ENCODE peak calls at places on chromosomes 13 and 19, in four cellular contexts. S is IMR-90, B is K562, G is A549. N is an unnamed sample.

GRCh38 chr19:50514346-50515167 is 844 bp upstream of the ASPDH start:
- DNase-seq in S (no peak), B (no peak), G (no peak), N (no peak)

GRCh38 chr13:89514534-89515312 is 1832.8 kb upstream of the MIR17HG start:
- DNase-seq in S (peak), B (no peak), G (peak), N (peak)

GRCh38 chr13:85236431-85236830 is 562.8 kb downstream of the SLITRK6 start:
- DNase-seq in S (peak), B (no peak), G (no peak), N (no peak)

GRCh38 chr13:44433863-44434262 is 60.2 kb downstream of the SERP2 start:
- DNase-seq in S (no peak), B (no peak), G (no peak), N (no peak)

GRCh38 chr19:7067716-7068115 is 1.8 kb upstream of the ZNF557 start:
- DNase-seq in S (peak), B (no peak), G (no peak), N (no peak)

GRCh38 chr19:33503791-33504444 is 17.7 kb downstream of the PEPD start:
- DNase-seq in S (no peak), B (no peak), G (no peak), N (no peak)

GRCh38 chr13:99155821-99156220 is 44.8 kb upstream of the UBAC2 start:
- DNase-seq in S (no peak), B (no peak), G (no peak), N (no peak)

GRCh38 chr19:38893341-38893771 is 6.1 kb downstream of the SIRT2 start:
- DNase-seq in S (no peak), B (no peak), G (no peak), N (no peak)

GRCh38 chr13:29849071-29849541 is 1.3 kb downstream of the UBL3 start:
- DNase-seq in S (peak), B (no peak), G (no peak), N (peak)

GRCh38 chr13:89951341-89951740 is 1396.1 kb upstream of the MIR17HG start:
- DNase-seq in S (no peak), B (no peak), G (no peak), N (no peak)

GRCh38 chr13:71759506-71760225 is 107.3 kb downstream of the DACH1 start:
- DNase-seq in S (no peak), B (no peak), G (no peak), N (peak)

GRCh38 chr19:46015080-46015960 is 7.5 kb downstream of the PGLYRP1 start:
- DNase-seq in S (no peak), B (peak), G (peak), N (no peak)

GRCh38 chr19:12867120-12868099 is 13.8 kb downstream of the DNASE2 start:
- DNase-seq in S (peak), B (peak), G (no peak), N (no peak)

GRCh38 chr19:16527971-16528521 is 14.2 kb downstream of the CHERP start:
- DNase-seq in S (no peak), B (peak), G (no peak), N (no peak)

GRCh38 chr19:48006762-48007161 is 12.3 kb downstream of the ELSPBP1 start:
- DNase-seq in S (no peak), B (peak), G (peak), N (peak)

GRCh38 chr19:48123907-48124675 is 13.5 kb upstream of the PLA2G4C start:
- DNase-seq in S (peak), B (no peak), G (no peak), N (peak)

GRCh38 chr13:33006646-33007045 is 9.6 kb upstream of the KL start:
- DNase-seq in S (no peak), B (no peak), G (no peak), N (no peak)

GRCh38 chr13:44815507-44816074 is 173.7 kb downstream of the NUFIP1 start:
- DNase-seq in S (peak), B (no peak), G (peak), N (peak)

GRCh38 chr13:110307697-110308376 is 753 bp downstream of the COL4A2 start:
- DNase-seq in S (peak), B (no peak), G (no peak), N (no peak)

GRCh38 chr19:52492991-52493470 is 34.4 kb upstream of the ZNF808 start:
- DNase-seq in S (no peak), B (peak), G (no peak), N (no peak)

GRCh38 chr19:15740785-15741184 is 3.0 kb downstream of the OR10H3 start:
- DNase-seq in S (no peak), B (no peak), G (no peak), N (no peak)

GRCh38 chr13:38905861-38906260 is 84.8 kb downstream of the STOML3 start:
- DNase-seq in S (no peak), B (no peak), G (no peak), N (no peak)

GRCh38 chr13:26475176-26476110 is 82.0 kb upstream of the WASF3 start:
- DNase-seq in S (no peak), B (no peak), G (no peak), N (no peak)

GRCh38 chr19:7520131-7521051 is 2.0 kb upstream of the MCOLN1 start:
- DNase-seq in S (no peak), B (no peak), G (no peak), N (no peak)

GRCh38 chr13:49976314-49977258 is 20.3 kb upstream of the TRIM13 start:
- DNase-seq in S (peak), B (peak), G (peak), N (peak)

GRCh38 chr13:36715841-36716240 is 42.0 kb downstream of the SERTM1 start:
- DNase-seq in S (no peak), B (no peak), G (no peak), N (no peak)

GRCh38 chr19:21850636-21851255 is 14.8 kb upstream of the ZNF43 start:
- DNase-seq in S (no peak), B (no peak), G (no peak), N (no peak)

GRCh38 chr19:21851596-21852345 is 15.8 kb upstream of the ZNF43 start:
- DNase-seq in S (peak), B (peak), G (peak), N (peak)

GRCh38 chr19:21843081-21843480 is 7.1 kb upstream of the ZNF43 start:
- DNase-seq in S (no peak), B (no peak), G (no peak), N (no peak)

DNA sequence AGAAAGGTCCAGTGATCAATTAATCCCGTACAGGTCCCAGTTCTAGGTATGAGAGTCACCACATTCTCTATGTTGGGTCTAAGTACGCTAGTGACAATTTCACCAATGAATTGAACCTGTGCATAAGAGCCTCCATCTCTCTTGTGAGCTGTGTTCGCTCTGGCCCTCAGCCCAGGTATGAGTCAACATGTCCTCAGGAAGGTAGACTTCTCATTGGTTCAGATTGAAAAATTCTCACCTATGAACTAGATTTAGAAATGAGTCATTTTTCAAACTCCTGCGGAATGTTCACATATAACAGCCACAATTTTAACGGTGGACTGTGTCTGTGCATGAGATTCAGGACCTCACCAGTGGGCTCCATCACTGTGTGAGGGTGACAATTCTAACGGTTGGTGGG is 12.7 kb upstream of the ZNF43 start:
- DNase-seq in S (peak), B (no peak), G (peak), N (no peak)
- TF ChIP-seq CEBPB in S (no peak), B (no peak), G (no peak), N (no peak)

GRCh38 chr19:4732680-4733114 is 9.1 kb upstream of the DPP9 start:
- DNase-seq in S (peak), B (peak), G (peak), N (peak)
- TF ChIP-seq CEBPB in S (no peak), B (no peak), G (no peak), N (no peak)

DNA sequence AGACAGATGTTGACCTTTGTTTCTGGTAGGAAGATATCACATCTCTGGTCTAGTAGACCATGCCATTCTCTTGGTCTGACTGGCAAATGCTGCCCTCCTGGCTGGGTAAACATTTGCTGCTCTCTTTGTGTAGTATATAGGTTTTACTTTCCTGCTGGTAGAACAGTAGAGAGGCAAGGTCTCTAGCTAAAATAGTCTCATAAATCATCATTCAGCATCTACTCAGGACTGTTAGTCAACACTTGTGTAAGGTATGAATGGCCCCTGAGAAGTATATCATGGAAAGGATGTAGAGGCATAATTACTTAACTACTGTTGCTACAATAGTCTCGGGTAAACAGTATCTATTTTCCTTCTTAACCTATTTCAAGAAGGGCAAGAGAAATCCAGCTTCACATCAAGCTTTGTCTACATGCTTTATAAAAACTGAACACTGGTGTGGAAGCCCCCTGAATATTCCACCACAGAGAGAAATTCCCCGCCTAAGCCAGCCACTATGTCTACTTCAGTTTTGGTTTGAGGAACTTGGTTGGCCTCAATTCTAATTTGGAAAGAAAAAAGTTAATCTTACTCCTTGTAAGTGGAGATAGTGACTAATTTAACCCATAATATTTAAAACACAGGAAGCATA is 18.4 kb upstream of the MYCBP2 start:
- DNase-seq in S (no peak), B (no peak), G (no peak), N (no peak)
- TF ChIP-seq CEBPB in S (no peak), B (no peak), G (no peak), N (no peak)

GRCh38 chr19:5080030-5080644 is 111.2 kb downstream of the KDM4B start:
- DNase-seq in S (no peak), B (no peak), G (no peak), N (no peak)
- TF ChIP-seq CEBPB in S (no peak), B (no peak), G (no peak), N (no peak)

DNA sequence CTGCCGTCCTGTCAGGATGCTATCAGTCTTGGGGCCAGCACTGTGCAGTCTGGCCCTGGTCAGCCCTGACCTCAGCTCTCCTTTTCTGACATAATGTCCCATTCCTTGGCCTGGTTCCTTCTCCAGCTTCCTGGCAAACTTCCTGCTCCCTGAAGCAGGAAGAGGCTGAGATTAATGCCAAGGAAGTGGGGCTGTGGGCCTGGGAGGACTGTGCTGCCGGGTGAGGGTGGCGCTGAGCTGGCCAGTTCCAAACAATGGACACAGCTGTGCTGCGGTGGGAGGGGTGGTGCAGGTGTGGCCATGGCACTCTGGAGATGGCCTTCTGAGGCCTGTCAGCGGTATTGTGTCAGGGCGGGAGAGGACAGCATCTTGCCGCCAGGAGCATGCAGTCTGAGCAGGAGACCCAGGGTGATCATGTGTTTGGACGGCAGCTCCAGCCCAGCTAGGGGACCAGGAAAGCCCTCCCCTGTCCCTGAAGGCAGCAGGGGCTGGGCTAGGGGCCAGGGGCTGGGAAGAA is 30.9 kb downstream of the TUBA3C start:
- DNase-seq in S (no peak), B (no peak), G (no peak), N (no peak)
- TF ChIP-seq CEBPB in S (no peak), B (no peak), G (no peak), N (no peak)

N was measured in HepG2.